ENCODE peak calls at places on chromosome 14, in nine cellular contexts. A is GM06990, P is ovary, N is Calu3, O is NB4, U is epithelial cell of esophagus, G is H9, Z is progenitor cell of endocrine pancreas, F is AG10803. V is an unnamed sample.

GRCh38 chr14:55610717-55611370 is 30.8 kb downstream of the KTN1 start:
- DNase-seq in A (no peak), O (no peak), P (no peak), F (no peak), N (no peak), G (peak), Z (no peak), U (no peak), V (no peak)

GRCh38 chr14:58978336-58978735 is 210.1 kb upstream of the DAAM1 start:
- DNase-seq in A (no peak), F (peak), U (no peak), G (no peak), Z (no peak), N (no peak), O (no peak), P (peak), V (no peak)

GRCh38 chr14:56423591-56423991 is 156.0 kb upstream of the TMEM260 start:
- DNase-seq in O (no peak), N (no peak), A (no peak), U (no peak), Z (no peak), G (no peak), F (no peak), P (no peak), V (no peak)

GRCh38 chr14:41986726-41987125 is 380.1 kb downstream of the LRFN5 start:
- DNase-seq in G (no peak), P (no peak), Z (no peak), O (no peak), F (no peak), N (no peak), A (no peak), U (peak), V (no peak)

GRCh38 chr14:102375126-102375525 is 12.4 kb downstream of the TECPR2 start:
- DNase-seq in F (no peak), U (no peak), Z (no peak), G (no peak), O (peak), N (no peak), P (no peak), A (no peak), V (no peak)

GRCh38 chr14:50062438-50063039 is 53.8 kb downstream of the VCPKMT start:
- DNase-seq in F (peak), A (no peak), O (peak), P (no peak), N (peak), U (peak), G (no peak), Z (no peak), V (peak)

GRCh38 chr14:59727073-59727661 is 143.4 kb downstream of the RTN1 start:
- DNase-seq in Z (no peak), U (no peak), N (no peak), G (no peak), O (no peak), A (peak), P (no peak), F (no peak), V (no peak)

GRCh38 chr14:61406670-61407069 is 85.3 kb downstream of the PRKCH start:
- DNase-seq in F (no peak), N (no peak), A (no peak), G (no peak), U (no peak), O (no peak), P (no peak), Z (no peak), V (no peak)

GRCh38 chr14:88599321-88599720 is 36.5 kb downstream of the ZC3H14 start:
- DNase-seq in G (no peak), N (no peak), P (no peak), A (no peak), F (no peak), Z (no peak), U (no peak), O (no peak), V (no peak)

GRCh38 chr14:89303452-89304435 is 113.3 kb downstream of the FOXN3 start:
- DNase-seq in Z (no peak), U (peak), N (no peak), A (peak), G (no peak), F (peak), P (peak), O (peak), V (peak)

GRCh38 chr14:100713720-100714119 is 13.0 kb upstream of the DLK1 start:
- DNase-seq in O (no peak), A (no peak), F (no peak), N (no peak), P (no peak), G (no peak), Z (no peak), U (no peak), V (no peak)

GRCh38 chr14:59352951-59353350 is 112.2 kb downstream of the GPR135 start:
- DNase-seq in N (no peak), A (no peak), P (no peak), O (no peak), Z (no peak), U (peak), F (no peak), G (no peak), V (no peak)

GRCh38 chr14:61653507-61653906 is 41.8 kb upstream of the HIF1A start:
- DNase-seq in O (no peak), Z (no peak), F (peak), P (peak), U (peak), N (no peak), G (no peak), A (no peak), V (no peak)

GRCh38 chr14:35766036-35766699 is 42.9 kb downstream of the RALGAPA1 start:
- DNase-seq in U (no peak), F (no peak), N (no peak), A (no peak), P (no peak), Z (no peak), O (no peak), G (no peak), V (no peak)

GRCh38 chr14:77707355-77707723 is 484 bp downstream of the ALKBH1 start:
- DNase-seq in U (peak), N (peak), A (no peak), G (no peak), P (no peak), Z (no peak), O (peak), F (peak), V (peak)

GRCh38 chr14:105528197-105528858 is 1.9 kb downstream of the TMEM121 start:
- DNase-seq in Z (peak), P (peak), U (peak), F (peak), G (peak), A (peak), O (peak), N (peak), V (peak)

GRCh38 chr14:105249175-105250007 is 1.1 kb downstream of the BTBD6 start:
- DNase-seq in N (peak), U (peak), P (peak), Z (peak), O (peak), A (no peak), G (peak), F (peak), V (no peak)

GRCh38 chr14:101248840-101249675 is 312.2 kb upstream of the DIO3 start:
- DNase-seq in A (no peak), F (no peak), Z (no peak), U (no peak), N (no peak), G (no peak), P (no peak), O (no peak), V (peak)

GRCh38 chr14:96434040-96434439 is 42.1 kb downstream of the AK7 start:
- DNase-seq in F (no peak), U (peak), N (no peak), A (no peak), P (no peak), G (no peak), O (no peak), Z (no peak), V (no peak)

GRCh38 chr14:77570706-77571293 is 45.6 kb downstream of the SPTLC2 start:
- DNase-seq in U (no peak), O (no peak), A (no peak), N (no peak), G (no peak), Z (no peak), F (no peak), P (peak), V (no peak)

GRCh38 chr14:67358914-67359313 is 690 bp downstream of the ATP6V1D start:
- DNase-seq in O (peak), U (peak), P (no peak), G (no peak), F (no peak), Z (no peak), A (no peak), N (no peak), V (no peak)

GRCh38 chr14:36238666-36239363 is 62.3 kb upstream of the PTCSC3 start:
- DNase-seq in F (peak), O (peak), A (no peak), U (peak), N (no peak), Z (no peak), P (no peak), G (no peak), V (peak)

GRCh38 chr14:102481791-102482238 is 27.8 kb downstream of the ANKRD9 start:
- DNase-seq in Z (no peak), G (no peak), A (no peak), F (no peak), U (peak), O (no peak), P (no peak), N (peak), V (no peak)

GRCh38 chr14:22986508-22987054 is 4.2 kb upstream of the AJUBA start:
- DNase-seq in F (peak), U (peak), O (peak), P (peak), A (peak), N (peak), G (peak), Z (peak), V (peak)

GRCh38 chr14:73777420-73777819 is 63.2 kb upstream of the PNMA1 start:
- DNase-seq in G (peak), A (no peak), Z (no peak), O (no peak), N (no peak), U (peak), P (no peak), F (no peak), V (no peak)
- TF ChIP-seq CTCF in G (peak), A (peak), Z (no peak), O (no peak), N (no peak), U (peak), P (no peak), F (no peak), V (no peak)

GRCh38 chr14:68688872-68689371 is 103.9 kb downstream of the ZFP36L1 start:
- DNase-seq in A (no peak), U (no peak), O (peak), G (no peak), N (no peak), P (peak), Z (no peak), F (peak), V (no peak)
- TF ChIP-seq CTCF in A (no peak), U (no peak), O (no peak), G (no peak), N (no peak), P (no peak), Z (no peak), F (peak), V (no peak)

DNA sequence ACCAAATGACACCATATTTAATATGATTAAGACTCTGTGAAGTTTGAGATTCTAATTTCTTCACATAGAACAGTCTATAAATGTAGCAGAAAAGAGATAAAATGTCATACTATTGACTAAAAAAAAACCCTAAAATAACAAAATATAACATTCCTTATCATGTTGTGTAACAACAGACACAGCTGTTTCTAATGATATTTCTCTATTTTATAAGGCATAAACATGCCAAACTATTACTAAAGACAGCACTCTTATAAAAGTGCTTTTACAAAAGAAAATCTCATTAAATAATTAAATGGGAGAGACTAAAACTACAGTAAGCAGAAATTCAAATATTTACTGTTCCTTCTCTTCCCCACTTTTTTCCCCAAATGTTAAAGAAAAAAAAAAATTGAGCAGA is 49.4 kb downstream of the NOVA1 start:
- DNase-seq in G (no peak), N (no peak), U (no peak), F (no peak), P (no peak), O (no peak), A (no peak), Z (no peak), V (no peak)
- TF ChIP-seq CTCF in G (no peak), N (no peak), U (no peak), F (no peak), P (no peak), O (no peak), A (no peak), Z (no peak), V (no peak)

GRCh38 chr14:68463705-68464104 is 329.2 kb downstream of the ZFP36L1 start:
- DNase-seq in F (no peak), Z (no peak), P (no peak), U (peak), A (no peak), O (no peak), N (peak), G (no peak), V (no peak)

GRCh38 chr14:68464716-68465115 is 328.2 kb downstream of the ZFP36L1 start:
- DNase-seq in U (peak), G (no peak), O (no peak), N (no peak), A (no peak), Z (no peak), F (peak), P (no peak), V (no peak)

GRCh38 chr14:68461086-68461485 is 331.8 kb downstream of the ZFP36L1 start:
- DNase-seq in F (no peak), A (no peak), G (no peak), P (no peak), O (no peak), U (no peak), N (no peak), Z (no peak), V (no peak)

GRCh38 chr14:68463299-68463698 is 329.6 kb downstream of the ZFP36L1 start:
- DNase-seq in G (no peak), U (no peak), A (no peak), F (no peak), Z (no peak), O (no peak), N (no peak), P (no peak), V (no peak)

GRCh38 chr14:68462683-68463082 is 330.2 kb downstream of the ZFP36L1 start:
- DNase-seq in A (no peak), F (peak), N (no peak), O (no peak), P (no peak), U (no peak), G (no peak), Z (no peak), V (no peak)
- TF ChIP-seq CTCF in A (no peak), F (peak), N (no peak), O (no peak), P (no peak), U (no peak), G (peak), Z (peak), V (no peak)